ENCODE peak calls at places on chromosomes 11 and 22, in four cellular contexts. J is stimulated activated CD8-positive, alpha-beta memory T cell treated with anti-CD3 and anti-CD28 coated beads, Interleukin-7, amount 100 ng/mL, for 1 hour; U is T-helper 17 cell; N is heart left ventricle. O is an unnamed sample.

GRCh38 chr11:65591939-65592814 is 3.4 kb downstream of the KCNK7 start:
- DNase-seq in J (no peak), U (no peak), N (no peak), O (peak)

GRCh38 chr11:83156150-83156995 is 558 bp upstream of the PCF11 start:
- DNase-seq in N (peak), J (no peak), U (peak), O (peak)

GRCh38 chr11:118998822-118999221 is 884 bp downstream of the CENATAC start:
- DNase-seq in U (no peak), N (no peak), J (no peak), O (no peak)

GRCh38 chr11:2358754-2359444 is 18.2 kb upstream of the CD81 start:
- DNase-seq in N (no peak), J (no peak), U (no peak), O (no peak)

GRCh38 chr11:27456140-27456801 is 16.3 kb downstream of the LGR4 start:
- DNase-seq in J (no peak), U (no peak), N (no peak), O (no peak)

GRCh38 chr11:120612363-120613263 is 101.1 kb downstream of the GRIK4 start:
- DNase-seq in N (peak), U (no peak), J (no peak), O (peak)

GRCh38 chr11:82864268-82864667 is 36.0 kb downstream of the PRCP start:
- DNase-seq in N (peak), J (no peak), U (no peak), O (peak)

GRCh38 chr11:93655581-93656255 is 5.8 kb upstream of the CEP295 start:
- DNase-seq in N (no peak), J (no peak), U (no peak), O (no peak)

GRCh38 chr11:128506999-128507591 is 80.3 kb downstream of the ETS1 start:
- DNase-seq in U (no peak), J (no peak), N (peak), O (peak)

GRCh38 chr11:134866981-134867675 is 455.1 kb upstream of the B3GAT1 start:
- DNase-seq in J (no peak), U (no peak), N (no peak), O (no peak)

GRCh38 chr11:2923446-2924375 is 5.5 kb downstream of the PHLDA2 start:
- DNase-seq in U (no peak), J (no peak), N (no peak), O (no peak)

GRCh38 chr11:1198766-1199688 is 23.8 kb upstream of the MUC5B start:
- DNase-seq in U (peak), N (no peak), J (no peak), O (no peak)

GRCh38 chr11:67646535-67647336 is 3.8 kb downstream of the ACY3 start:
- DNase-seq in U (no peak), J (no peak), N (no peak), O (no peak)

GRCh38 chr22:19226428-19226827 is 47.9 kb upstream of the SLC25A1 start:
- DNase-seq in N (no peak), U (no peak), J (no peak), O (no peak)

GRCh38 chr11:64745523-64746328 is 1.8 kb upstream of the RASGRP2 start:
- DNase-seq in J (peak), N (peak), U (peak), O (peak)

GRCh38 chr22:24146190-24146616 is 35.1 kb upstream of the SUSD2 start:
- DNase-seq in U (no peak), N (no peak), J (no peak), O (no peak)

GRCh38 chr11:85647078-85647477 is 689 bp upstream of the TMEM126A start:
- DNase-seq in N (no peak), U (no peak), J (no peak), O (no peak)

GRCh38 chr11:85423331-85423730 is 203.8 kb downstream of the DLG2 start:
- DNase-seq in N (no peak), U (no peak), J (no peak), O (no peak)

GRCh38 chr22:36194971-36195370 is 6.6 kb downstream of the APOL4 start:
- DNase-seq in N (peak), J (no peak), U (no peak), O (peak)